ENCODE peak calls at places on chromosomes 1 and 21, in seven cellular contexts. Y is GM12865; L is EH; K is neural crest cell; V is stimulated activated CD4-positive, alpha-beta T cell treated with anti-CD3 and anti-CD28 coated beads, Interleukin-4, amount 100 ng/mL, for 24 hours; S is stimulated activated CD8-positive, alpha-beta memory T cell treated with anti-CD3 and anti-CD28 coated beads, Interleukin-15, amount 100 ng/mL, for 24 hours; X is NCI-H1092 treated with DMSO at 0.1 percent for 48 hours. U is an unnamed sample.

GRCh38 chr1:43843684-43844083 is 89.9 kb upstream of the ARTN start:
- DNase-seq in V (no peak), X (no peak), S (no peak), Y (no peak), L (no peak), K (no peak), U (no peak)

GRCh38 chr1:76940586-76941335 is 73.5 kb downstream of the ST6GALNAC5 start:
- DNase-seq in S (no peak), V (no peak), K (no peak), Y (no peak), L (no peak), X (no peak), U (no peak)

GRCh38 chr1:69707103-69707502 is 139.4 kb downstream of the LRRC7 start:
- DNase-seq in X (no peak), S (no peak), L (no peak), Y (no peak), V (no peak), K (no peak), U (no peak)

GRCh38 chr1:247964933-247965332 is at the start of gene OR2AK2:
- DNase-seq in K (no peak), V (no peak), X (no peak), L (no peak), Y (no peak), S (no peak), U (no peak)

GRCh38 chr1:242523968-242524570 is 428 bp downstream of the PLD5 start:
- DNase-seq in L (peak), K (peak), Y (no peak), S (no peak), V (no peak), X (peak), U (no peak)

GRCh38 chr21:35367558-35367957 is 318.5 kb upstream of the RUNX1 start:
- DNase-seq in V (no peak), Y (no peak), X (peak), L (no peak), S (no peak), K (no peak), U (no peak)

GRCh38 chr1:113975211-113975895 is 3.9 kb upstream of the OLFML3 start:
- DNase-seq in S (no peak), X (no peak), K (no peak), V (no peak), Y (no peak), L (peak), U (no peak)

GRCh38 chr1:184101116-184101515 is 49.6 kb downstream of the TSEN15 start:
- DNase-seq in X (no peak), L (no peak), K (no peak), S (no peak), Y (no peak), V (no peak), U (no peak)

GRCh38 chr21:45249626-45250025 is 38.1 kb downstream of the POFUT2 start:
- DNase-seq in Y (no peak), V (no peak), X (no peak), K (no peak), S (no peak), L (no peak), U (no peak)

GRCh38 chr21:34926784-34927548 is 122.1 kb downstream of the RUNX1 start:
- DNase-seq in V (no peak), L (peak), S (no peak), Y (no peak), K (no peak), X (no peak), U (no peak)

GRCh38 chr1:18154431-18155194 is 47.0 kb downstream of the IGSF21 start:
- DNase-seq in X (no peak), L (no peak), Y (no peak), V (no peak), K (no peak), S (no peak), U (no peak)

GRCh38 chr1:185388815-185389214 is 71.8 kb upstream of the IVNS1ABP start:
- DNase-seq in S (no peak), K (no peak), V (no peak), Y (no peak), X (no peak), L (no peak), U (no peak)

GRCh38 chr1:47213230-47213676 is 18.8 kb downstream of the TAL1 start:
- DNase-seq in X (no peak), V (no peak), S (no peak), Y (no peak), L (no peak), K (no peak), U (no peak)

GRCh38 chr1:92486251-92487077 is at the start of gene GFI1:
- DNase-seq in L (no peak), X (peak), S (peak), V (peak), Y (peak), K (peak), U (no peak)

GRCh38 chr1:45272943-45273342 is 53.8 kb upstream of the HPDL start:
- DNase-seq in K (no peak), Y (no peak), V (no peak), X (no peak), S (no peak), L (peak), U (no peak)

GRCh38 chr21:33267250-33267649 is 1.1 kb downstream of the IL10RB start:
- DNase-seq in S (no peak), Y (no peak), V (no peak), X (no peak), L (peak), K (no peak), U (no peak)

GRCh38 chr1:161382214-161383019 is 14.7 kb upstream of the CFAP126 start:
- DNase-seq in S (no peak), K (no peak), X (peak), V (no peak), L (peak), Y (peak), U (no peak)

GRCh38 chr1:157240495-157241184 is 102.4 kb upstream of the ETV3 start:
- DNase-seq in L (no peak), Y (no peak), K (no peak), V (no peak), S (no peak), X (no peak), U (no peak)

GRCh38 chr21:43908167-43908566 is 43.1 kb downstream of the AGPAT3 start:
- DNase-seq in Y (no peak), L (peak), X (no peak), V (no peak), S (no peak), K (no peak), U (no peak)

GRCh38 chr1:67683306-67683705 is 1.7 kb upstream of the GADD45A start:
- DNase-seq in L (peak), V (no peak), Y (no peak), S (no peak), K (no peak), X (no peak), U (no peak)

GRCh38 chr1:25502957-25503356 is 40.4 kb upstream of the LDLRAP1 start:
- DNase-seq in S (no peak), X (no peak), L (peak), Y (no peak), V (no peak), K (no peak), U (no peak)

GRCh38 chr1:51433269-51433971 is 85.6 kb downstream of the EPS15 start:
- DNase-seq in X (no peak), V (no peak), S (no peak), L (peak), K (no peak), Y (peak), U (no peak)

GRCh38 chr1:80171101-80171500 is 1164.6 kb upstream of the ADGRL4 start:
- DNase-seq in Y (no peak), X (no peak), V (no peak), S (no peak), L (no peak), K (no peak), U (no peak)

GRCh38 chr1:97647776-97648175 is 273.1 kb downstream of the DPYD start:
- DNase-seq in S (no peak), L (peak), K (no peak), X (no peak), V (no peak), Y (no peak), U (no peak)

GRCh38 chr21:16534408-16535099 is 804.8 kb downstream of the USP25 start:
- DNase-seq in K (no peak), X (peak), V (no peak), Y (no peak), S (no peak), L (peak), U (no peak)

GRCh38 chr1:197496722-197497121 is 228.7 kb downstream of the CRB1 start:
- DNase-seq in V (no peak), Y (no peak), L (no peak), K (no peak), S (no peak), X (no peak), U (no peak)

GRCh38 chr1:236530959-236531358 is 7.2 kb downstream of the LGALS8 start:
- DNase-seq in Y (no peak), K (no peak), V (no peak), S (no peak), L (no peak), X (no peak), U (no peak)

GRCh38 chr1:201557572-201557958 is 18.6 kb downstream of the NAV1 start:
- DNase-seq in S (no peak), X (no peak), Y (no peak), L (peak), K (no peak), V (no peak), U (no peak)

GRCh38 chr1:193676996-193677569 is 490.7 kb upstream of the B3GALT2 start:
- DNase-seq in L (peak), Y (no peak), K (no peak), V (no peak), S (no peak), X (no peak), U (no peak)

GRCh38 chr1:226558293-226558692 is 9.7 kb downstream of the STUM start:
- DNase-seq in S (no peak), K (no peak), X (no peak), V (no peak), Y (no peak), L (no peak), U (no peak)

GRCh38 chr21:28216976-28217523 is 775.6 kb downstream of the LTN1 start:
- DNase-seq in Y (no peak), L (no peak), V (no peak), X (no peak), K (no peak), S (no peak), U (no peak)

GRCh38 chr1:156600733-156601121 is 552 bp downstream of the GPATCH4 start:
- DNase-seq in V (no peak), Y (peak), L (no peak), K (no peak), X (no peak), S (no peak), U (no peak)

U was measured in iPS DF 19.7.